ENCODE peak calls at places on chromosome X, in ten cellular contexts. F is activated naive CD8-positive, alpha-beta T cell treated with anti-CD3 and anti-CD28 coated beads, Interleukin-2, amount 50 U/mL, for 24 hours; Q is kidney glomerular epithelial cell; Y is HTR-8/SVneo; I is SK-N-SH; D is midbrain; P is nucleus accumbens; O is GM23338; V is GM18507; N is HT1080. L is an unnamed sample.
A peak's percentile ranks its signal among the peaks of the same experiment; 100 is the strongest.

GRCh38 chrX:96791559-96791958 is 92.1 kb upstream of the RPA4 start:
- DNase-seq in N (peak; percentile 1), D (no peak), F (no peak), I (no peak), Y (no peak), P (no peak), O (no peak), V (no peak), Q (no peak), L (no peak)

GRCh38 chrX:139932077-139932900 is 564 bp downstream of the ATP11C start:
- DNase-seq in P (peak; percentile 25), O (peak; percentile 56), V (no peak), D (peak; percentile 6), I (peak; percentile 79), Q (peak; percentile 17), Y (no peak), F (peak; percentile 36), N (no peak), L (no peak)

GRCh38 chrX:25015486-25016360 is at the start of gene ARX:
- DNase-seq in I (peak; percentile 90), Y (no peak), N (no peak), Q (no peak), V (no peak), P (peak; percentile 71), D (peak; percentile 18), F (peak; percentile 30), O (peak; percentile 88), L (no peak)

GRCh38 chrX:100747090-100747489 is 15.2 kb upstream of the SYTL4 start:
- DNase-seq in N (no peak), V (no peak), P (no peak), I (no peak), F (no peak), O (no peak), Q (no peak), Y (no peak), D (no peak), L (no peak)

GRCh38 chrX:39626749-39627148 is 471.0 kb downstream of the BCOR start:
- DNase-seq in N (no peak), O (no peak), V (no peak), D (no peak), P (no peak), Y (no peak), I (no peak), F (no peak), Q (no peak), L (no peak)

GRCh38 chrX:10938371-10938982 is 172.7 kb upstream of the HCCS start:
- DNase-seq in O (no peak), D (no peak), I (no peak), F (no peak), V (no peak), N (no peak), P (no peak), Y (no peak), Q (no peak), L (no peak)

GRCh38 chrX:40331353-40331752 is 233.6 kb upstream of the BCOR start:
- DNase-seq in P (no peak), N (no peak), D (no peak), V (no peak), F (no peak), I (no peak), Q (no peak), O (no peak), Y (no peak), L (no peak)

GRCh38 chrX:56248492-56248891 is 16.3 kb downstream of the KLF8 start:
- DNase-seq in I (peak; percentile 52), O (peak; percentile 64), F (peak; percentile 49), V (no peak), Q (no peak), Y (no peak), D (peak; percentile 28), P (peak; percentile 51), N (peak; percentile 11), L (no peak)

GRCh38 chrX:1165535-1166196 is 46.8 kb downstream of the CRLF2 start:
- DNase-seq in P (no peak), F (peak; percentile 21), Q (no peak), O (no peak), D (no peak), V (no peak), I (no peak), Y (no peak), N (peak; percentile 13), L (no peak)

GRCh38 chrX:130100180-130100579 is 10.1 kb downstream of the ELF4 start:
- DNase-seq in F (no peak), P (no peak), Q (no peak), D (no peak), O (no peak), I (no peak), Y (no peak), N (no peak), V (no peak), L (no peak)

GRCh38 chrX:151985955-151986354 is 11.5 kb upstream of the GABRE start:
- DNase-seq in O (no peak), Q (no peak), N (peak; percentile 42), I (no peak), V (no peak), P (no peak), D (no peak), F (no peak), Y (no peak), L (no peak)

GRCh38 chrX:123648028-123648810 is 84.6 kb downstream of the THOC2 start:
- DNase-seq in D (peak; percentile 4), P (no peak), N (no peak), I (no peak), F (peak; percentile 3), O (peak; percentile 86), Y (no peak), Q (peak; percentile 45), V (no peak), L (no peak)

GRCh38 chrX:71870337-71871098 is 40.1 kb upstream of the NHSL2 start:
- DNase-seq in N (peak; percentile 56), O (peak; percentile 66), Q (peak; percentile 0), I (no peak), D (no peak), Y (peak; percentile 41), V (no peak), F (no peak), P (no peak), L (no peak)

GRCh38 chrX:42748067-42748850 is 29.7 kb downstream of the PPP1R2C start:
- DNase-seq in N (no peak), Y (no peak), F (no peak), I (no peak), O (no peak), D (no peak), V (no peak), Q (no peak), P (no peak), L (no peak)